ENCODE peak calls at places on chromosomes 11 and 22, in five cellular contexts. One of them, this sample, is unnamed.

GRCh38 chr11:70016666-70017347 is 61.3 kb upstream of the ANO1 start:
- DNase-seq in uterus: no peak
- DNase-seq in Peyer's patch: no peak
- DNase-seq in esophagus squamous epithelium: no peak
- DNase-seq in GM23338: no peak
- DNase-seq in this sample: no peak

GRCh38 chr11:9973921-9974320 is 310.0 kb downstream of the SWAP70 start:
- DNase-seq in uterus: no peak
- DNase-seq in Peyer's patch: no peak
- DNase-seq in esophagus squamous epithelium: no peak
- DNase-seq in GM23338: no peak
- DNase-seq in this sample: no peak

GRCh38 chr11:38159038-38159437 is 1561.0 kb upstream of the RAG2 start:
- DNase-seq in uterus: no peak
- DNase-seq in Peyer's patch: no peak
- DNase-seq in esophagus squamous epithelium: no peak
- DNase-seq in GM23338: no peak
- DNase-seq in this sample: no peak

GRCh38 chr11:96145163-96145585 is 197.8 kb downstream of the MAML2 start:
- DNase-seq in uterus: no peak
- DNase-seq in Peyer's patch: no peak
- DNase-seq in esophagus squamous epithelium: no peak
- DNase-seq in GM23338: no peak
- DNase-seq in this sample: no peak

GRCh38 chr22:44862981-44863860 is 110.8 kb downstream of the ARHGAP8 start:
- DNase-seq in uterus: no peak
- DNase-seq in Peyer's patch: no peak
- DNase-seq in esophagus squamous epithelium: no peak
- DNase-seq in GM23338: peak; percentile 48
- DNase-seq in this sample: peak; percentile 22

GRCh38 chr11:24155792-24156191 is 341.1 kb upstream of the LUZP2 start:
- DNase-seq in uterus: no peak
- DNase-seq in Peyer's patch: no peak
- DNase-seq in esophagus squamous epithelium: no peak
- DNase-seq in GM23338: peak; percentile 36
- DNase-seq in this sample: no peak

GRCh38 chr11:94563176-94563847 is 3.9 kb upstream of the PIWIL4 start:
- DNase-seq in uterus: no peak
- DNase-seq in Peyer's patch: no peak
- DNase-seq in esophagus squamous epithelium: no peak
- DNase-seq in GM23338: peak; percentile 39
- DNase-seq in this sample: no peak

GRCh38 chr11:66326261-66327111 is 9.6 kb upstream of the CD248 start:
- DNase-seq in uterus: peak; percentile 34
- DNase-seq in Peyer's patch: no peak
- DNase-seq in esophagus squamous epithelium: no peak
- DNase-seq in GM23338: no peak
- DNase-seq in this sample: peak; percentile 77

GRCh38 chr11:10285148-10285802 is 8.7 kb downstream of the SBF2 start:
- DNase-seq in uterus: no peak
- DNase-seq in Peyer's patch: no peak
- DNase-seq in esophagus squamous epithelium: no peak
- DNase-seq in GM23338: no peak
- DNase-seq in this sample: no peak

GRCh38 chr22:46758867-46759290 is 3.6 kb upstream of the TBC1D22A start:
- DNase-seq in uterus: no peak
- DNase-seq in Peyer's patch: peak; percentile 55
- DNase-seq in esophagus squamous epithelium: no peak
- DNase-seq in GM23338: peak; percentile 89
- DNase-seq in this sample: no peak

GRCh38 chr11:19110290-19110689 is 6.7 kb upstream of the ZDHHC13 start:
- DNase-seq in uterus: no peak
- DNase-seq in Peyer's patch: no peak
- DNase-seq in esophagus squamous epithelium: no peak
- DNase-seq in GM23338: no peak
- DNase-seq in this sample: peak; percentile 53

GRCh38 chr22:44120314-44120704 is 60.4 kb upstream of the PARVG start:
- DNase-seq in uterus: no peak
- DNase-seq in Peyer's patch: no peak
- DNase-seq in esophagus squamous epithelium: no peak
- DNase-seq in GM23338: no peak
- DNase-seq in this sample: peak; percentile 6

GRCh38 chr11:2574553-2575535 is 125.0 kb downstream of the KCNQ1OT1 start:
- DNase-seq in uterus: peak; percentile 7
- DNase-seq in Peyer's patch: no peak
- DNase-seq in esophagus squamous epithelium: no peak
- DNase-seq in GM23338: no peak
- DNase-seq in this sample: peak; percentile 21

GRCh38 chr22:47032091-47032943 is 269.9 kb downstream of the TBC1D22A start:
- DNase-seq in uterus: no peak
- DNase-seq in Peyer's patch: no peak
- DNase-seq in esophagus squamous epithelium: no peak
- DNase-seq in GM23338: no peak
- DNase-seq in this sample: peak; percentile 21

GRCh38 chr11:7965386-7965785 is at the start of gene NLRP10:
- DNase-seq in uterus: no peak
- DNase-seq in Peyer's patch: no peak
- DNase-seq in esophagus squamous epithelium: no peak
- DNase-seq in GM23338: no peak
- DNase-seq in this sample: no peak

GRCh38 chr11:16924462-16924825 is 89.8 kb downstream of the PLEKHA7 start:
- DNase-seq in uterus: no peak
- DNase-seq in Peyer's patch: no peak
- DNase-seq in esophagus squamous epithelium: no peak
- DNase-seq in GM23338: no peak
- DNase-seq in this sample: no peak

GRCh38 chr11:45960387-45961110 is 38.1 kb downstream of the LARGE2 start:
- DNase-seq in uterus: no peak
- DNase-seq in Peyer's patch: no peak
- DNase-seq in esophagus squamous epithelium: no peak
- DNase-seq in GM23338: no peak
- DNase-seq in this sample: no peak

GRCh38 chr11:110296226-110297081 is at the start of gene RDX:
- DNase-seq in uterus: peak; percentile 62
- DNase-seq in Peyer's patch: peak; percentile 59
- DNase-seq in esophagus squamous epithelium: no peak
- DNase-seq in GM23338: peak; percentile 91
- DNase-seq in this sample: peak; percentile 89

GRCh38 chr11:67052891-67053290 is 3.8 kb upstream of the RHOD start:
- DNase-seq in uterus: no peak
- DNase-seq in Peyer's patch: no peak
- DNase-seq in esophagus squamous epithelium: no peak
- DNase-seq in GM23338: no peak
- DNase-seq in this sample: no peak

GRCh38 chr11:112058103-112058502 is 15.7 kb downstream of the PIH1D2 start:
- DNase-seq in uterus: no peak
- DNase-seq in Peyer's patch: no peak
- DNase-seq in esophagus squamous epithelium: no peak
- DNase-seq in GM23338: no peak
- DNase-seq in this sample: no peak

DNA sequence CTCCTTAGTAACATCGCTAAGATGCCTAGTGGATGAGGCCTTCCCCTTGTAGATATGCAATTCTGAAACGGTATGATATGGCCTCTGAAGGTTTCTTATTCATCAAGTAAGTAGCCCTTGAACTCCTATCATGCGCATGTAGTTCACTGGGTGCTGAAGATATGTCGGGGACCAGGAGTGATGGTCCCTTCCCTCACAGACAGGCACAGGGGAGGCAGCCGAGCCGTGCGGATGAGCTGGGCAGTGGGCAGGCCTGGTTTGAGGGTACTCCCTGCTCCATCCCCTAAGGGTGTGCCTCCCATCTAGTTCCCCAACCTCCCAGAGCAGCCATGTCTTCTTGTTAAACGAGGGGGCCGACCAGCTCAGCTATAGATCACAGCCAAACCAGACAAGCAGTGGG is 40.1 kb downstream of the TP53I11 start:
- DNase-seq in uterus: no peak
- DNase-seq in Peyer's patch: no peak
- DNase-seq in esophagus squamous epithelium: no peak
- DNase-seq in GM23338: no peak
- DNase-seq in this sample: no peak
- H3K4me1 ChIP-seq in uterus: no peaks in the 10 kb centered on the region
- H3K4me1 ChIP-seq in Peyer's patch: no peaks in the 10 kb centered on the region
- H3K4me1 ChIP-seq in esophagus squamous epithelium: no peaks in the 10 kb centered on the region
- H3K4me1 ChIP-seq in GM23338: peaks cover 19% of the 10 kb centered on the region
- H3K4me1 ChIP-seq in this sample: peaks cover 18% of the 10 kb centered on the region

GRCh38 chr22:21926728-21927127 is 25.9 kb downstream of the PPM1F start:
- DNase-seq in uterus: no peak
- DNase-seq in Peyer's patch: no peak
- DNase-seq in esophagus squamous epithelium: no peak
- DNase-seq in GM23338: no peak
- DNase-seq in this sample: no peak
- H3K36me3 ChIP-seq in uterus: no peaks in the 10 kb centered on the region
- H3K36me3 ChIP-seq in Peyer's patch: no peaks in the 10 kb centered on the region
- H3K36me3 ChIP-seq in esophagus squamous epithelium: peaks cover 100% of the 10 kb centered on the region
- H3K36me3 ChIP-seq in GM23338: no peaks in the 10 kb centered on the region
- H3K36me3 ChIP-seq in this sample: peaks cover 82% of the 10 kb centered on the region

DNA sequence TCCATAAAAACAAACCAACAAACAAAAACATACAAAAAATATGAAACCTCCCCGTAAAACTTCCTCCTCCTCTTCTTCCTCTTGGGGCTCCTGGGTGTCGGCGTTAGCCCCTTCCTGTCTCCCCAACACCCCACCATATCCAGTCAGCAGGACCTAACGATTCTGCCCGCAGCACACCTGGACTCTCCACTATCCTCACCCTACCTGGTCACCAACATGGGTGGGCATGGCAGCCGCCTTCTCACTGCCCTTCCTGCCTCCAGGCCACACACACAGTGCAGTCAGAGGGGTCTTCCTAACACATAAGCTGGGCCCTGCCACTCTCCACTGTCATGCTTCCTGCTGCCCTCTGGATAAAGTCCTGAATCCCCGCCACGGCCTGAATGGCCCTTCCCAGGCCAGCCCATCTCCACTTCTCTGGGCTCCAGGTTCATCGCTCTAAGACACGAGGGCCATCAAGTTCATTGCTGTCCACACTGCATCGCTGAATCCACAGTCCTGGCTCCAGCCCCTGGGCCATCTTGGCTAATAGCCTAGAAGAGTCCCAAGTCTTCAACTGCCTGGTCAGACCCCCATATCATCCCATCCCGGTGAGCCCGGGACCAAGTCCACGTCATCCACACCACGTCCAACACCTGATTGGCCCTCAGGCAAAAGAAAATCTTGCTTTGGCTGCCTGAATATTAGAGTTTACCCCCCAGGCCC is 76.2 kb downstream of the IGLL1 start:
- DNase-seq in uterus: no peak
- DNase-seq in Peyer's patch: no peak
- DNase-seq in esophagus squamous epithelium: no peak
- DNase-seq in GM23338: no peak
- DNase-seq in this sample: no peak
- H3K27ac ChIP-seq in uterus: no peak overlapping the region
- H3K27ac ChIP-seq in Peyer's patch: no peak overlapping the region
- H3K27ac ChIP-seq in esophagus squamous epithelium: no peak overlapping the region
- H3K27ac ChIP-seq in GM23338: no peak overlapping the region
- H3K27ac ChIP-seq in this sample: no peak overlapping the region

GRCh38 chr11:78038697-78039313 is 15.7 kb upstream of the KCTD14 start:
- DNase-seq in uterus: no peak
- DNase-seq in Peyer's patch: no peak
- DNase-seq in esophagus squamous epithelium: no peak
- DNase-seq in GM23338: no peak
- DNase-seq in this sample: no peak
- H3K4me1 ChIP-seq in uterus: no peaks in the 10 kb centered on the region
- H3K4me1 ChIP-seq in Peyer's patch: peaks cover 11% of the 10 kb centered on the region
- H3K4me1 ChIP-seq in esophagus squamous epithelium: peaks cover 14% of the 10 kb centered on the region
- H3K4me1 ChIP-seq in GM23338: peaks cover 3% of the 10 kb centered on the region
- H3K4me1 ChIP-seq in this sample: peaks cover 12% of the 10 kb centered on the region